ENCODE peak calls at places on chromosomes 3 and 15, in four cellular contexts. One of them, this sample, is unnamed.

GRCh38 chr3:155871746-155872158 is 1.3 kb downstream of the GMPS start:
- DNase-seq in CD4-positive, alpha-beta T cell: no peak
- DNase-seq in tibial artery: no peak
- DNase-seq in esophagus squamous epithelium: no peak
- DNase-seq in this sample: no peak

GRCh38 chr3:10772230-10773161 is 43.5 kb upstream of the SLC6A11 start:
- DNase-seq in tibial artery: no peak
- DNase-seq in esophagus squamous epithelium: no peak
- DNase-seq in CD4-positive, alpha-beta T cell: no peak
- DNase-seq in this sample: peak; percentile 20

GRCh38 chr3:67655364-67656121 is 1.1 kb upstream of the SUCLG2 start:
- DNase-seq in tibial artery: peak; percentile 29
- DNase-seq in esophagus squamous epithelium: no peak
- DNase-seq in CD4-positive, alpha-beta T cell: peak; percentile 74
- DNase-seq in this sample: no peak

GRCh38 chr3:8848696-8849131 is 79.3 kb upstream of the OXTR start:
- DNase-seq in CD4-positive, alpha-beta T cell: no peak
- DNase-seq in tibial artery: no peak
- DNase-seq in esophagus squamous epithelium: no peak
- DNase-seq in this sample: no peak

GRCh38 chr15:30922469-30923311 is 19.0 kb downstream of the FAN1 start:
- DNase-seq in esophagus squamous epithelium: no peak
- DNase-seq in CD4-positive, alpha-beta T cell: no peak
- DNase-seq in tibial artery: no peak
- DNase-seq in this sample: no peak

GRCh38 chr3:191963182-191963581 is 502.2 kb downstream of the PYDC2 start:
- DNase-seq in esophagus squamous epithelium: no peak
- DNase-seq in tibial artery: no peak
- DNase-seq in CD4-positive, alpha-beta T cell: no peak
- DNase-seq in this sample: no peak

GRCh38 chr3:184389384-184389783 is 9.5 kb downstream of the CHRD start:
- DNase-seq in tibial artery: no peak
- DNase-seq in CD4-positive, alpha-beta T cell: no peak
- DNase-seq in esophagus squamous epithelium: no peak
- DNase-seq in this sample: no peak

GRCh38 chr15:83155937-83156336 is 48.5 kb downstream of the TM6SF1 start:
- DNase-seq in tibial artery: no peak
- DNase-seq in esophagus squamous epithelium: no peak
- DNase-seq in CD4-positive, alpha-beta T cell: no peak
- DNase-seq in this sample: no peak

GRCh38 chr3:55687526-55687925 is 200.4 kb upstream of the WNT5A start:
- DNase-seq in CD4-positive, alpha-beta T cell: no peak
- DNase-seq in esophagus squamous epithelium: no peak
- DNase-seq in tibial artery: no peak
- DNase-seq in this sample: no peak

GRCh38 chr3:138465927-138466326 is 31.5 kb downstream of the ESYT3 start:
- DNase-seq in esophagus squamous epithelium: no peak
- DNase-seq in CD4-positive, alpha-beta T cell: no peak
- DNase-seq in tibial artery: no peak
- DNase-seq in this sample: no peak

GRCh38 chr15:48244923-48245322 is 38.8 kb downstream of the SLC12A1 start:
- DNase-seq in tibial artery: no peak
- DNase-seq in esophagus squamous epithelium: no peak
- DNase-seq in CD4-positive, alpha-beta T cell: no peak
- DNase-seq in this sample: peak; percentile 56

GRCh38 chr3:73352841-73353493 is 271.8 kb downstream of the PDZRN3 start:
- DNase-seq in CD4-positive, alpha-beta T cell: no peak
- DNase-seq in esophagus squamous epithelium: no peak
- DNase-seq in tibial artery: no peak
- DNase-seq in this sample: no peak
- H3K27ac ChIP-seq in CD4-positive, alpha-beta T cell: no peak overlapping the region
- H3K27ac ChIP-seq in esophagus squamous epithelium: no peak overlapping the region
- H3K27ac ChIP-seq in tibial artery: no peak overlapping the region
- H3K27ac ChIP-seq in this sample: no peak overlapping the region

GRCh38 chr3:194486540-194487288 is at the start of gene ATP13A3:
- DNase-seq in CD4-positive, alpha-beta T cell: peak; percentile 88
- DNase-seq in tibial artery: peak; percentile 88
- DNase-seq in esophagus squamous epithelium: peak; percentile 63
- DNase-seq in this sample: peak; percentile 40

GRCh38 chr3:194487289-194488006 is 646 bp upstream of the ATP13A3 start:
- DNase-seq in tibial artery: peak; percentile 75
- DNase-seq in CD4-positive, alpha-beta T cell: peak; percentile 24
- DNase-seq in esophagus squamous epithelium: no peak
- DNase-seq in this sample: no peak

GRCh38 chr3:194488007-194488742 is 1.4 kb upstream of the ATP13A3 start:
- DNase-seq in tibial artery: no peak
- DNase-seq in CD4-positive, alpha-beta T cell: peak; percentile 6
- DNase-seq in esophagus squamous epithelium: no peak
- DNase-seq in this sample: peak; percentile 36

GRCh38 chr3:194491996-194492395 is 5.2 kb upstream of the ATP13A3 start:
- DNase-seq in CD4-positive, alpha-beta T cell: no peak
- DNase-seq in esophagus squamous epithelium: no peak
- DNase-seq in tibial artery: no peak
- DNase-seq in this sample: no peak

DNA sequence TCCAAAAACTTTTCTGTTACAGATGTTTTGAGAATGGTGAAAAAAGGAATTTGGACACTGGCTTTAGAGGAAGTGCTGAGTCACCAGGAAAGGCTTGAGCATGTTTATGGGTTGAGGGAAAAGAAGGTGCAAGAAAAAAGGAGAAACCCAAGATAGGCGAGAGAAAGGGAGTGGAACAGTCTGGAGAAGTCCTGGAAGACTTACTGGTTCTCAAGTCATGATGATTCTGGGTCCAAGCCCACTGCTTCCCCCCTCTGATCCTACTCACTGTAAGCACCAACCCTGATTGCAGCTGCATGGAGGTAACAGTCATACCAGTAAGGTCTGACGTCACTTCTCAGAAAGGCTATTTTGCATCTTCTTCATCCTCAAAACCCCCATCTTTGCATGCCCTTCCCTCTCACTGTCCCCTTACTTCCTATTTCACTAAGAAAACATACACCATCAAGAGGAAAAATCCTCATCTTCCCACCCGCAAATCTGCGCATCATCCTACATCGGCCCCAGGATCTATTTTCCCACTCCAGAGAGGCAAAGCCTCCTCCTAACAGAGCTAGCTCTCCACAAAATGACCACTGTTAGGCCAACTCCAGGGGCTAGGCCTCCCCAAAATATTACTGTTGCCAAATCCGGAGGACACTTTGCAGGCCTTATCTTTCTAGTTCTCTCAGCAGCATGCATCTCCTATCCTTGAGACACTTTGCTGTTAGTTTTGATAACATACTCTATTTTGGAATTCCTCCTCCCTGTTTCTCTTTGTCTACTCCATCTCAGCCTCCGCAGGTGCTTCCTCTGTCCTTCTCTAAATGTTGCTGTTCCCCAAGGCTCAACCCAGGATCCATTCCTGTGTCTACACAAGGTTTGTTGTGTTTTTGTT is 3.2 kb upstream of the ATP13A3 start:
- DNase-seq in esophagus squamous epithelium: no peak
- DNase-seq in tibial artery: no peak
- DNase-seq in CD4-positive, alpha-beta T cell: no peak
- DNase-seq in this sample: no peak
- H3K27ac ChIP-seq in esophagus squamous epithelium: no peak overlapping the region
- H3K27ac ChIP-seq in tibial artery: peak overlapping the region; percentile 96
- H3K27ac ChIP-seq in CD4-positive, alpha-beta T cell: no peak overlapping the region
- H3K27ac ChIP-seq in this sample: peak overlapping the region; percentile 91

GRCh38 chr3:178699364-178699763 is 163.1 kb downstream of the KCNMB2 start:
- DNase-seq in CD4-positive, alpha-beta T cell: no peak
- DNase-seq in esophagus squamous epithelium: no peak
- DNase-seq in tibial artery: no peak
- DNase-seq in this sample: no peak
- H3K27ac ChIP-seq in CD4-positive, alpha-beta T cell: no peak overlapping the region
- H3K27ac ChIP-seq in esophagus squamous epithelium: no peak overlapping the region
- H3K27ac ChIP-seq in tibial artery: no peak overlapping the region
- H3K27ac ChIP-seq in this sample: no peak overlapping the region

GRCh38 chr3:13086594-13086993 is 13.4 kb upstream of the IQSEC1 start:
- DNase-seq in esophagus squamous epithelium: no peak
- DNase-seq in CD4-positive, alpha-beta T cell: no peak
- DNase-seq in tibial artery: no peak
- DNase-seq in this sample: no peak
- H3K27ac ChIP-seq in esophagus squamous epithelium: no peak overlapping the region
- H3K27ac ChIP-seq in CD4-positive, alpha-beta T cell: no peak overlapping the region
- H3K27ac ChIP-seq in tibial artery: no peak overlapping the region
- H3K27ac ChIP-seq in this sample: no peak overlapping the region

GRCh38 chr3:168251371-168251770 is 155.6 kb upstream of the GOLIM4 start:
- DNase-seq in esophagus squamous epithelium: no peak
- DNase-seq in tibial artery: no peak
- DNase-seq in CD4-positive, alpha-beta T cell: no peak
- DNase-seq in this sample: no peak

GRCh38 chr3:168249539-168250414 is 154.1 kb upstream of the GOLIM4 start:
- DNase-seq in esophagus squamous epithelium: no peak
- DNase-seq in tibial artery: peak; percentile 55
- DNase-seq in CD4-positive, alpha-beta T cell: no peak
- DNase-seq in this sample: peak; percentile 16

GRCh38 chr3:168248383-168249047 is 152.8 kb upstream of the GOLIM4 start:
- DNase-seq in tibial artery: no peak
- DNase-seq in esophagus squamous epithelium: no peak
- DNase-seq in CD4-positive, alpha-beta T cell: no peak
- DNase-seq in this sample: no peak

GRCh38 chr3:168250415-168250861 is 154.7 kb upstream of the GOLIM4 start:
- DNase-seq in tibial artery: no peak
- DNase-seq in CD4-positive, alpha-beta T cell: no peak
- DNase-seq in esophagus squamous epithelium: no peak
- DNase-seq in this sample: no peak

GRCh38 chr3:168249048-168249538 is 153.4 kb upstream of the GOLIM4 start:
- DNase-seq in CD4-positive, alpha-beta T cell: no peak
- DNase-seq in esophagus squamous epithelium: no peak
- DNase-seq in tibial artery: peak; percentile 19
- DNase-seq in this sample: no peak
- H3K27ac ChIP-seq in CD4-positive, alpha-beta T cell: no peak overlapping the region
- H3K27ac ChIP-seq in esophagus squamous epithelium: no peak overlapping the region
- H3K27ac ChIP-seq in tibial artery: peak overlapping the region; percentile 67
- H3K27ac ChIP-seq in this sample: no peak overlapping the region

This sample was measured in epithelial cell of prostate.